ENCODE peak calls at places on chromosomes 12 and 14, in seven cellular contexts. H is A549, T is NB4, L is stomach, R is breast epithelium, F is transverse colon, I is IMR-90. X is an unnamed sample.

GRCh38 chr12:24596768-24597388 is 352.0 kb downstream of the BCAT1 start:
- DNase-seq in T (peak), F (no peak), I (peak), R (no peak), H (peak), L (no peak), X (no peak)

GRCh38 chr12:89574736-89575208 is 48.9 kb upstream of the POC1B start:
- DNase-seq in L (no peak), T (peak), I (peak), R (no peak), H (peak), F (no peak), X (no peak)

GRCh38 chr14:30016025-30016424 is 88.4 kb upstream of the PRKD1 start:
- DNase-seq in R (no peak), H (no peak), T (no peak), L (no peak), I (no peak), F (no peak), X (no peak)

GRCh38 chr12:47818382-47818700 is 1.4 kb downstream of the HDAC7 start:
- DNase-seq in R (no peak), F (peak), T (peak), I (peak), H (no peak), L (no peak), X (no peak)

GRCh38 chr12:65761301-65761700 is 63.0 kb upstream of the HMGA2 start:
- DNase-seq in L (no peak), F (no peak), T (no peak), I (no peak), H (no peak), R (no peak), X (no peak)

GRCh38 chr14:104363891-104364760 is 215.4 kb upstream of the C14orf180 start:
- DNase-seq in R (no peak), F (no peak), H (no peak), T (no peak), I (no peak), L (peak), X (no peak)

GRCh38 chr12:4275869-4276253 is 2.3 kb downstream of the CCND2 start:
- DNase-seq in R (no peak), H (no peak), I (no peak), T (no peak), L (no peak), F (peak), X (no peak)

GRCh38 chr12:76080729-76081415 is 3.6 kb downstream of the NAP1L1 start:
- DNase-seq in T (peak), L (no peak), R (no peak), I (no peak), F (no peak), H (peak), X (no peak)

GRCh38 chr12:11307143-11307542 is 3.1 kb downstream of the PRB4 start:
- DNase-seq in F (no peak), I (no peak), H (no peak), R (no peak), L (no peak), T (no peak), X (no peak)

GRCh38 chr12:18224745-18225144 is 36.6 kb upstream of the PIK3C2G start:
- DNase-seq in I (peak), L (no peak), F (no peak), H (peak), T (peak), R (no peak), X (no peak)

GRCh38 chr12:81585787-81586186 is 173.4 kb downstream of the PPFIA2 start:
- DNase-seq in I (no peak), R (no peak), L (no peak), H (no peak), T (no peak), F (no peak), X (no peak)

GRCh38 chr14:94761999-94762377 is 7.9 kb downstream of the GSC start:
- DNase-seq in I (no peak), T (no peak), R (peak), H (no peak), F (no peak), L (no peak), X (no peak)

GRCh38 chr14:77498120-77498979 is at the start of gene ISM2:
- DNase-seq in I (peak), T (peak), F (peak), R (no peak), L (peak), H (peak), X (no peak)

GRCh38 chr12:47458273-47458672 is 247.6 kb downstream of the RPAP3 start:
- DNase-seq in F (no peak), R (no peak), H (peak), I (no peak), T (no peak), L (no peak), X (no peak)

DNA sequence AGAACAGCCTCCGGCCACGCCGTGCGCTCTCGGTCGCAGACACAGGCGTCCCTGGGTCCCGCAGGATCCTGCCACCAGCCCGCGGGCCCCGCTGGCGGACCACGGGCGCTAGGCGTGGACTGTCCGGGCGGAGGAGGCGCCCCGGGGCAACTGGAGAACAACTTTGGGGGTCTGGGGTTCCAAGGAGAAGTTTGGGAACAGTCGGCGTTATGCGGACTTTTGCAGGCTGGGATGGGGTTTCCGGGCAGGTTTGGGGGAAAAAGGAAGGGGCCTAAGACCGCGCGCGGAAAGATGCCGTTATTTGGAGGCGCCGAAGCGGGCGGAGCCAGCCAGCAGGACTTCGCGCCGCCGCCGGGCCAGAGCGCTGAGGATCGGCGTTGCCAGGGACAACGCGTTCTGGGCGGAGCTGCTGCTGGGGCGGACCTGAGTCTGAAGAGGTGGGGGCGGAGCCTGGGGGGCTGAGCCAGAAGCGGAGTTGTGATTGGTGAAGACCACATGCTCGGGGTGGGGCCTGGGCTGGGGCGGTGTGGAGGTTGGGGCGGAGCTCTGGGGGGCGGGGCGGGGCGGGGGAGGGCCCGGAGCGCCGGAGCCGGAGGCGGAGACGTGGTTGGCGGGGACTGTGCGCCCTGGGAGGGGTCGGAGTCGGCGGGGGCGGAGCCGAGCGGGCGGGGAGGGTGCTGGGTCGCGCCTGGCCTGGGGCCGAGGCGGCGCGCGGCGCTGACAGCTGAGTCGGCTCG is at the start of gene CYP46A1:
- DNase-seq in F (peak), H (peak), L (peak), T (peak), I (peak), R (peak), X (peak)
- TF ChIP-seq POLR2A in F (no peak), H (peak), L (no peak), T (peak), I (no peak), R (no peak), X (no peak)

GRCh38 chr14:37470251-37470650 is 124.8 kb downstream of the FOXA1 start:
- DNase-seq in R (no peak), F (no peak), I (no peak), L (no peak), T (no peak), H (no peak), X (no peak)
- TF ChIP-seq CTCF in R (no peak), F (no peak), I (no peak), L (no peak), T (no peak), H (no peak), X (no peak)

GRCh38 chr12:64088431-64089349 is 133.4 kb downstream of the KICS2 start:
- DNase-seq in H (peak), L (peak), I (peak), R (peak), T (peak), F (peak), X (no peak)
- TF ChIP-seq POLR2A in H (no peak), L (no peak), I (no peak), R (no peak), T (no peak), F (no peak), X (no peak)

GRCh38 chr12:6363330-6364036 is 11.9 kb downstream of the SCNN1A start:
- DNase-seq in R (no peak), F (peak), I (peak), L (peak), H (peak), T (no peak), X (peak)
- TF ChIP-seq CTCF in R (peak), F (no peak), I (no peak), L (no peak), H (peak), T (no peak), X (no peak)

DNA sequence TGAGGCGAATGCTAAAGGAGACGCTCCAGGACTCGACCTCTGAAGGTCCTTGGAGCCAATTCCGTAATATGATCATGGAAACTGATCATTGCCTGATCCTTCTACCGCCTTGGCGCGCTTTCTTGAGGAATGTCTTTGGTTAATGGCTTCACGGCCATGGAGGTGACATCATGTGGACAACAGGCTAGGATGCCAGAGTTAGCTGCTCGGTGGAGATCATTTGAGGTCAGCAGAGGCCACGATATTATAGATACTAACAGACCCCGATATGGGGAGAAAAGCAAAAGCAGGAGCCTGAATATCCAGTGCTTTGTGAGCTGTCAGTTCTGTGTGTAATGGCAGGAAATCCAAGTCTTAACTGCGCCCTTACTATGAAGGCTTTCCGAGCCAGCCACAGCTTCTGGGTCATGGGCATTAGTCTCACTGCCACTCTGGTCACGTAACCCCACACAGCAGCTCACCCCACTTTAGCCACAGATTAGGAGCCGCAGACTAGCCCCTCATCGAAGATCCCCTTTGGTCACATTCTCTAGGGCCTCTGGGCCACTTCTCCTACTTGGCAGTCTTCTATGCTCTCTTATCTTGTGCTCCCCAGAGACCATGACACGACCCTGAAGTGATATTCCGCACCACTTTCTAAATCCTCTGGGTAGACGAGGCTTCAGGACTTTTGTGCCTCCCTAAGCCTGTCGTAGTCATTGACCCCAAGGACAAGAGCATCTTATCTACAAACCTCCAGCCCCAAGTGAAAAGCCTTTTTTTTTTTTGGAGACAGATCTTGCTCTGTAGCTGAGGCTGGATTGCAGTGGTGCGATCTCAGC is 724 bp upstream of the CS start:
- DNase-seq in L (no peak), F (no peak), T (peak), H (no peak), I (no peak), R (no peak), X (no peak)
- TF ChIP-seq POLR2A in L (no peak), F (no peak), T (no peak), H (no peak), I (no peak), R (no peak), X (no peak)

DNA sequence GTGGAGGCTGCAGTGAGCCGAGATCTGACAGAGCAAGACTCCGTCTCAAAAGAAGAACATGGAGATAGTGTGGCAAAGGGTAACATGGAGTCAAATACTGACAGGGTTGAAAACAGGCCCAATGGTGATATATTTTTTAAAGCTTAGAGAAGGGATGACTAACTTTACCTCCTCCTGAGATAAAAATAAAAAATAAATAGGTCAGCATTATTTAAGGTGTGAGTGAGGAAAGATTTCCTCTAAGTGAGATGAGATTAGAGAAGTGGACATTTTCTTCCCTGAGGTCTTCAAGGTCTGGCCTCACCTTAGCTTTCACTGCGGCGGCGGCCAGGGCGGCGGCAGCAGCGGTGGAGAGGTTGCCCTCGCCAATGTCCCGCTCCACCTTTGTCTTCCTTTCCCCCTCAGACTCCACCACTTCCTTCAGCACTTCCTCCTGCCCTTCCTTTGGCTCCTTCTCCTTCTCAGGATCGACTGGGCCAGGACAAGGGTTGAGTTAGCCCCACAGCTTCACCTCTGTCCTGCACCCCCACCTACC is 11.1 kb downstream of the MYL6 start:
- DNase-seq in R (no peak), H (no peak), F (no peak), I (no peak), T (no peak), L (no peak), X (no peak)
- TF ChIP-seq CTCF in R (no peak), H (no peak), F (no peak), I (no peak), T (no peak), L (no peak), X (no peak)

GRCh38 chr12:57751432-57751787 is 700 bp downstream of the CDK4 start:
- DNase-seq in F (no peak), T (peak), L (no peak), R (no peak), I (no peak), H (no peak), X (peak)
- TF ChIP-seq POLR2A in F (no peak), T (no peak), L (no peak), R (no peak), I (no peak), H (peak), X (no peak)

GRCh38 chr12:132363661-132364347 is 34.4 kb upstream of the GALNT9 start:
- DNase-seq in H (no peak), L (no peak), I (no peak), T (no peak), F (no peak), R (no peak), X (no peak)

GRCh38 chr12:132362966-132363660 is 33.7 kb upstream of the GALNT9 start:
- DNase-seq in L (no peak), I (no peak), H (no peak), R (no peak), F (no peak), T (no peak), X (no peak)

GRCh38 chr12:132364348-132364902 is 35.0 kb upstream of the GALNT9 start:
- DNase-seq in L (no peak), F (no peak), R (no peak), H (no peak), I (no peak), T (peak), X (no peak)

GRCh38 chr12:132366341-132366861 is 37.0 kb upstream of the GALNT9 start:
- DNase-seq in L (no peak), H (no peak), I (no peak), T (no peak), R (no peak), F (no peak), X (no peak)

GRCh38 chr12:132365226-132365625 is 35.8 kb upstream of the GALNT9 start:
- DNase-seq in L (no peak), I (no peak), R (no peak), F (no peak), H (no peak), T (no peak), X (no peak)
- TF ChIP-seq CTCF in L (no peak), I (no peak), R (no peak), F (no peak), H (no peak), T (no peak), X (no peak)

GRCh38 chr12:120115066-120115465 is 1.5 kb downstream of the RAB35 start:
- DNase-seq in H (no peak), R (no peak), T (no peak), L (no peak), I (no peak), F (no peak), X (no peak)
- TF ChIP-seq POLR2A in H (no peak), R (no peak), T (no peak), L (no peak), I (no peak), F (no peak), X (no peak)

X was measured in lower leg skin.